ENCODE peak calls at places on chromosome 11, in ten cellular contexts. R is fibroblast of mammary gland; D is CD8-positive, alpha-beta T cell; V is A549; O is WERI-Rb-1; F is hepatocyte; Q is tibial artery; A is adrenal gland; W is psoas muscle; E is left ventricle myocardium inferior. K is an unnamed sample.

GRCh38 chr11:59557940-59558643 is 46.8 kb downstream of the OR4D9 start:
- DNase-seq in R (no peak), D (no peak), V (no peak), O (no peak), F (no peak), Q (no peak), A (no peak), W (no peak), E (no peak), K (no peak)

GRCh38 chr11:121163658-121164308 is 62.7 kb downstream of the TECTA start:
- DNase-seq in R (no peak), D (no peak), V (no peak), O (no peak), F (no peak), Q (no peak), A (no peak), W (no peak), E (no peak), K (no peak)

GRCh38 chr11:118214210-118214914 is 10.4 kb downstream of the JAML start:
- DNase-seq in R (no peak), D (no peak), V (no peak), O (no peak), F (no peak), Q (no peak), A (peak; percentile 35), W (no peak), E (peak; percentile 24), K (peak; percentile 39)

GRCh38 chr11:108115495-108116140 is 5.7 kb upstream of the ACAT1 start:
- DNase-seq in R (peak; percentile 92), D (no peak), V (peak; percentile 24), O (no peak), F (peak; percentile 59), Q (peak; percentile 88), A (peak; percentile 90), W (peak; percentile 83), E (peak; percentile 86), K (no peak)

GRCh38 chr11:79413258-79413657 is 27.6 kb downstream of the TENM4 start:
- DNase-seq in R (peak; percentile 97), D (no peak), V (no peak), O (no peak), F (peak; percentile 80), Q (peak; percentile 86), A (peak; percentile 94), W (peak; percentile 90), E (peak; percentile 89), K (no peak)

GRCh38 chr11:2086239-2087040 is 52.7 kb downstream of the IGF2 start:
- DNase-seq in R (no peak), D (no peak), V (no peak), O (no peak), F (no peak), Q (peak; percentile 12), A (no peak), W (peak; percentile 6), E (no peak), K (no peak)

GRCh38 chr11:101944896-101945295 is 28.6 kb upstream of the ANGPTL5 start:
- DNase-seq in R (no peak), D (no peak), V (no peak), O (no peak), F (no peak), Q (no peak), A (no peak), W (no peak), E (no peak), K (no peak)

GRCh38 chr11:107915229-107915628 is 13.0 kb upstream of the RAB39A start:
- DNase-seq in R (no peak), D (no peak), V (no peak), O (no peak), F (no peak), Q (no peak), A (no peak), W (no peak), E (no peak), K (no peak)

GRCh38 chr11:47714554-47715081 is 551 bp downstream of the AGBL2 start:
- DNase-seq in R (peak; percentile 33), D (peak; percentile 21), V (no peak), O (no peak), F (peak; percentile 8), Q (peak; percentile 31), A (peak; percentile 16), W (peak; percentile 26), E (no peak), K (no peak)

GRCh38 chr11:64605248-64605560 is 14.2 kb downstream of the SLC22A12 start:
- DNase-seq in R (no peak), D (no peak), V (no peak), O (no peak), F (no peak), Q (no peak), A (no peak), W (no peak), E (no peak), K (no peak)

GRCh38 chr11:134522782-134523570 is 110.9 kb upstream of the B3GAT1 start:
- DNase-seq in R (no peak), D (no peak), V (no peak), O (no peak), F (no peak), Q (no peak), A (no peak), W (no peak), E (peak; percentile 5), K (no peak)

GRCh38 chr11:110679323-110679980 is 32.8 kb downstream of the ARHGAP20 start:
- DNase-seq in R (peak; percentile 55), D (no peak), V (no peak), O (no peak), F (no peak), Q (no peak), A (no peak), W (no peak), E (no peak), K (no peak)

GRCh38 chr11:66443602-66444001 is 5.0 kb upstream of the MRPL11 start:
- DNase-seq in R (peak; percentile 93), D (no peak), V (peak; percentile 48), O (no peak), F (no peak), Q (no peak), A (peak; percentile 22), W (no peak), E (no peak), K (no peak)

GRCh38 chr11:48341466-48341865 is 16.7 kb downstream of the OR4C3 start:
- DNase-seq in R (no peak), D (no peak), V (no peak), O (no peak), F (no peak), Q (no peak), A (no peak), W (no peak), E (no peak), K (no peak)

DNA sequence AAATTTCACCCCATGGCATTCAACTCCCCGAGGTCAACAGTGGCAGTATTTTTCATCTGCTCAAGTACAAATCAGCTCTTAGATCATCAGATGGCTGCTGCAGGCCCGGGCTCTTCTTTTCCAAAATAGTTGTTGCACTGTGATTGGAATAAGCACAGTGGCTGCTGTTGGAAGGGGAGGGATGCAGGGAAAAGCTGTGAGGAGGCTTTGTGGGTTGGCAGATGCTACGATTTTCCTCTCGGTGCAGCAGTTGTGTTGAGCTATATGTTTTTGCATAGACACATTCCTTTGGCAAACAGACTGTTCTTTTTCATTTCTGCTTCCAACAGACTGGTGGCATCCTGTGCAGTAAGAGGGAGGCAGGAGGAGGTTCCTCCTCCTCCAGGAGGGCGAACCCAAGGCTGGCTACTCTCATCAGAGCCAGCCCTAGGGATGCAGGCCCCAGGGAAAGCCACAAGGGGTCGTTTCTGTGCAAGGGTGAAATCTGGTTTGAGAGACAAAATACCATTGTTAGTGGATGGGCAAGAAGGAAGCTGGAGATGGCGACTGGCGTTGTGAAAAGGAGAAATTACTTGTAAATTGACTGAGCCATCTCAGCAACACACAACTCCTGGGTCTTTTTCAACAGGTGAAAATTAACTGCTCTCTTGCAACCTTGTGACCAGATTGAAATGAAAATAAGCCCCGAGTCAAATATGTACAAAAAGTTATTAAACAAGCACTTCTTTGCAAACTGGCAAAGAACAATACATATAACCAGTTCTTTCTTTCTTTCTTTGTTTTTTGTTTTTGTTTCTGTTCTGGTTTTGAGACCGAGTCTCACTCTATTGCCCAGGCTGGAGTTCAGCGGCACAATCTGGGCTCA is 26.6 kb upstream of the UBASH3B start:
- DNase-seq in R (peak; percentile 69), D (peak; percentile 72), V (peak; percentile 74), O (peak; percentile 50), F (peak; percentile 73), Q (peak; percentile 77), A (peak; percentile 64), W (peak; percentile 48), E (peak; percentile 45), K (no peak)
- TF ChIP-seq CTCF in R (peak; percentile 97), D (peak; percentile 75), V (peak; percentile 67), O (peak; percentile 77), F (peak; percentile 65), Q (peak; percentile 81), A (peak; percentile 88), W (peak; percentile 63), E (peak; percentile 81), K (peak; percentile 84)

GRCh38 chr11:20024172-20024935 is 135.9 kb downstream of the DBX1 start:
- DNase-seq in R (no peak), D (no peak), V (no peak), O (no peak), F (no peak), Q (no peak), A (no peak), W (no peak), E (no peak), K (no peak)
- H3K4me3 ChIP-seq in R (no peak overlapping the region), D (no peak overlapping the region), V (peak overlapping the region; percentile 49), O (peak overlapping the region; percentile 97), F (no peak overlapping the region), Q (no peak overlapping the region), A (no peak overlapping the region), W (no peak overlapping the region), E (no peak overlapping the region), K (no peak overlapping the region)

DNA sequence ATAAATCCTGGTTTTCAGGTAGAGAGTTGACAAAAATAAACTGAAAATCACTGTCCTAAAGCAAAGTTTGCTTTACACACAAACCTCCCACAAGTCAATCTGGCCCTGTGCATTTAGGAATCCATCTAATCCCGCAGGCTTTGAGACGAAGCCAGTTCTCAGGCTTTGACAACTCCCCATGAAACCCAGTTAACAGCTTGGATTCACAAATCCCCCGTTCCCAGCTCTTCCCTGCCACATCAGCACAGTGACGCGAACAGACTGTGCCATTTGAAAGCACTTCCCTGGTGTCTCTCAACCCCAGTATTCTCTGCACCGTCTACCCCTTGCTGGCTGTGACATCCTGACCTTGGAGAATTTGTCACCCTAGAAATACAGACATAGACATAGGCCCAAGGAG is 117.8 kb downstream of the OPCML start:
- DNase-seq in R (no peak), D (no peak), V (no peak), O (peak; percentile 43), F (no peak), Q (no peak), A (no peak), W (no peak), E (no peak), K (no peak)
- TF ChIP-seq CTCF in R (no peak), D (no peak), V (no peak), O (no peak), F (no peak), Q (no peak), A (no peak), W (no peak), E (no peak), K (no peak)

DNA sequence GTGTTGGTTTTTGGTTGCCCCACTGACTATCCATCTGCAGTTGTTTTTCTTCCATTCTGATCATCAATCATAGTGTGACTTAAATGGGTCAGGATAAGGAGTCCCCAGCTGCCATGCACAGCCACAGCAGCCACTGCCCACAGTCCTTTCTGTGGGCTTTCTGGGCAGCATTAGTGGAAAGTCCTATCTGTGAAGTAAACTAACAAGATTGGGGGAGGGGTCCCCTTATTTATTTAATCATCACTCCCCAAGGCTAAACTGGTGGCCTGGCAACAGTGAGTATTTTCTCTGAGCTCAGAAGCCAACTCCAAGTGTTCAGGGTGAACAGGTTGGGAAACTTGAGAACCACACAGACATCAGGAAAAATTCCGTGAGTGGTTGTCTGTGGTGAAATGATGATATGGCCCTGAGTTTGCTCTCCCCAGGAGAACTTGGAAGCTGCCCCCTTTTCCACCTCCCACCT is 145.0 kb downstream of the CCDC34 start:
- DNase-seq in R (peak; percentile 82), D (no peak), V (no peak), O (no peak), F (no peak), Q (no peak), A (peak; percentile 69), W (no peak), E (no peak), K (no peak)
- H3K4me3 ChIP-seq in R (no peak overlapping the region), D (no peak overlapping the region), V (no peak overlapping the region), O (no peak overlapping the region), F (no peak overlapping the region), Q (no peak overlapping the region), A (no peak overlapping the region), W (peak overlapping the region; percentile 17), E (no peak overlapping the region), K (no peak overlapping the region)

K was measured in GM12864.